ENCODE peak calls at places on chromosomes 5 and 9, in eight cellular contexts. W is activated naive CD4-positive, alpha-beta T cell; P is left cardiac atrium; R is epithelial cell of esophagus; M is NCI-H1092; Y is AG08395; Q is activated CD4-positive, alpha-beta T cell treated with anti-CD3 and anti-CD28 coated beads for 36 hours; U is NCI-H1105 treated with DMSO at 0.1 percent for 48 hours. N is an unnamed sample.

GRCh38 chr9:84297162-84297821 is 43.3 kb downstream of the SLC28A3 start:
- DNase-seq in R (peak; percentile 47), Q (no peak), P (no peak), U (no peak), M (no peak), Y (peak; percentile 68), W (no peak), N (no peak)

GRCh38 chr5:135269224-135269623 is 129.8 kb downstream of the MACROH2A1 start:
- DNase-seq in Q (no peak), Y (no peak), U (no peak), P (no peak), W (no peak), R (no peak), M (no peak), N (no peak)

GRCh38 chr9:110687497-110687896 is 18.9 kb downstream of the MUSK start:
- DNase-seq in P (no peak), R (peak; percentile 62), M (no peak), Y (no peak), Q (no peak), U (no peak), W (no peak), N (no peak)

GRCh38 chr5:136054133-136054996 is 25.6 kb downstream of the TGFBI start:
- DNase-seq in U (no peak), Q (no peak), R (no peak), Y (peak; percentile 25), M (no peak), P (no peak), W (no peak), N (no peak)

GRCh38 chr9:84756156-84756555 is 86.6 kb downstream of the NTRK2 start:
- DNase-seq in U (no peak), Q (no peak), W (no peak), Y (no peak), M (no peak), R (no peak), P (no peak), N (no peak)

GRCh38 chr5:178827636-178828035 is 32.1 kb upstream of the ZNF354B start:
- DNase-seq in Q (no peak), R (peak; percentile 20), W (no peak), Y (no peak), U (no peak), P (no peak), M (no peak), N (no peak)

GRCh38 chr9:137001857-137002645 is 5.7 kb upstream of the CLIC3 start:
- DNase-seq in Y (no peak), P (no peak), R (no peak), U (no peak), W (no peak), Q (no peak), M (no peak), N (no peak)

GRCh38 chr5:56233230-56233629 is at the start of gene ANKRD55:
- DNase-seq in R (peak; percentile 10), Y (no peak), M (peak; percentile 70), Q (no peak), P (no peak), U (peak; percentile 60), W (no peak), N (no peak)

GRCh38 chr5:76084496-76085285 is 1.5 kb downstream of the SV2C start:
- DNase-seq in Y (no peak), W (no peak), U (peak; percentile 36), P (no peak), M (no peak), R (no peak), Q (peak; percentile 41), N (no peak)

GRCh38 chr9:111525056-111525977 is at the start of gene ZNF483:
- DNase-seq in R (peak; percentile 84), U (peak; percentile 91), Q (peak; percentile 80), P (peak; percentile 83), M (peak; percentile 94), Y (peak; percentile 85), W (peak; percentile 32), N (peak; percentile 85)

GRCh38 chr9:95845751-95846150 is 29.7 kb upstream of the ERCC6L2 start:
- DNase-seq in U (no peak), R (no peak), M (no peak), P (no peak), Q (no peak), Y (no peak), W (no peak), N (no peak)

GRCh38 chr5:9724707-9725106 is 94.6 kb upstream of the TAS2R1 start:
- DNase-seq in Y (no peak), M (no peak), R (no peak), Q (no peak), P (no peak), U (no peak), W (no peak), N (no peak)

GRCh38 chr5:10460252-10460906 is 18.7 kb downstream of the ROPN1L start:
- DNase-seq in P (peak; percentile 86), R (no peak), Y (peak; percentile 27), U (no peak), W (no peak), Q (no peak), M (no peak), N (no peak)

GRCh38 chr5:107887181-107887580 is 216.4 kb upstream of the EFNA5 start:
- DNase-seq in P (no peak), W (no peak), M (no peak), U (no peak), R (no peak), Q (no peak), Y (no peak), N (no peak)

GRCh38 chr5:118146824-118147223 is 841.5 kb downstream of the DTWD2 start:
- DNase-seq in Q (no peak), P (no peak), W (no peak), Y (no peak), R (no peak), M (no peak), U (no peak), N (no peak)

GRCh38 chr9:19231126-19232035 is 888 bp downstream of the DENND4C start:
- DNase-seq in R (peak; percentile 26), M (no peak), Q (peak; percentile 50), P (no peak), W (no peak), Y (peak; percentile 10), U (peak; percentile 13), N (no peak)

GRCh38 chr9:6080154-6080716 is 64.8 kb upstream of the RANBP6 start:
- DNase-seq in Q (peak; percentile 82), U (peak; percentile 97), Y (peak; percentile 91), W (peak; percentile 21), M (peak; percentile 95), R (peak; percentile 97), P (peak; percentile 90), N (peak; percentile 87)

GRCh38 chr9:37760416-37761165 is 7.0 kb downstream of the TRMT10B start:
- DNase-seq in W (no peak), U (no peak), M (no peak), P (no peak), R (peak; percentile 58), Q (no peak), Y (peak; percentile 31), N (no peak)

GRCh38 chr5:44862808-44863207 is 54.1 kb downstream of the MRPS30 start:
- DNase-seq in P (no peak), Y (no peak), Q (no peak), M (no peak), U (peak; percentile 35), W (no peak), R (peak; percentile 27), N (no peak)

GRCh38 chr9:69599232-69599971 is 72.8 kb downstream of the APBA1 start:
- DNase-seq in Y (peak; percentile 21), M (no peak), U (no peak), W (no peak), Q (no peak), R (no peak), P (no peak), N (no peak)

GRCh38 chr9:124011460-124012301 is at the start of gene LHX2:
- DNase-seq in U (peak; percentile 96), R (peak; percentile 73), W (no peak), M (peak; percentile 98), Q (peak; percentile 83), Y (peak; percentile 74), P (peak; percentile 79), N (no peak)

GRCh38 chr9:2691626-2692025 is 25.7 kb upstream of the KCNV2 start:
- DNase-seq in P (no peak), R (no peak), Q (no peak), M (no peak), W (no peak), Y (no peak), U (no peak), N (no peak)